ENCODE peak calls at places on chromosomes 6 and 20, in six cellular contexts. H is colonic mucosa, E is astrocyte, C is NT2/D1, U is mesendoderm, F is GM23248. R is an unnamed sample.

GRCh38 chr20:2005831-2006426 is 12.1 kb upstream of the PDYN start:
- DNase-seq in F (peak; percentile 74), C (peak; percentile 79), H (peak; percentile 74), U (peak; percentile 80), E (peak; percentile 16), R (peak; percentile 95)

GRCh38 chr20:51797357-51798025 is 4.8 kb downstream of the SALL4 start:
- DNase-seq in F (no peak), E (peak; percentile 11), H (no peak), C (no peak), U (peak; percentile 97), R (peak; percentile 64)

GRCh38 chr6:161273752-161274487 is at the start of gene AGPAT4:
- DNase-seq in E (peak; percentile 97), U (peak; percentile 99), H (peak; percentile 82), F (peak; percentile 98), C (peak; percentile 81), R (peak; percentile 90)

GRCh38 chr6:39029156-39030011 is 19.2 kb upstream of the GLP1R start:
- DNase-seq in H (peak; percentile 38), U (peak; percentile 72), E (no peak), F (peak; percentile 44), C (no peak), R (peak; percentile 94)

GRCh38 chr20:10492065-10492464 is 57.0 kb downstream of the SLX4IP start:
- DNase-seq in F (peak; percentile 51), E (peak; percentile 57), H (no peak), U (no peak), C (no peak), R (no peak)

GRCh38 chr6:44388876-44389275 is 1.4 kb downstream of the CDC5L start:
- DNase-seq in F (no peak), C (no peak), U (peak; percentile 13), H (no peak), E (no peak), R (no peak)

GRCh38 chr6:143613749-143614148 is 64.0 kb upstream of the PHACTR2 start:
- DNase-seq in E (no peak), F (no peak), H (no peak), C (no peak), U (no peak), R (no peak)

GRCh38 chr6:149150999-149151398 is 166.5 kb upstream of the TAB2 start:
- DNase-seq in E (no peak), F (peak; percentile 10), C (no peak), H (no peak), U (no peak), R (no peak)

GRCh38 chr6:20717743-20718142 is 183.5 kb downstream of the CDKAL1 start:
- DNase-seq in U (no peak), C (no peak), E (no peak), H (no peak), F (no peak), R (no peak)

GRCh38 chr20:24701027-24701426 is 231.6 kb downstream of the SYNDIG1 start:
- DNase-seq in E (no peak), H (no peak), U (no peak), C (no peak), F (no peak), R (peak; percentile 22)

GRCh38 chr6:160089534-160089897 is 32.1 kb upstream of the SLC22A1 start:
- DNase-seq in E (no peak), C (no peak), H (no peak), U (no peak), F (no peak), R (no peak)
- H3K9ac ChIP-seq in E (no peak overlapping the region), C (no peak overlapping the region), H (peak overlapping the region; percentile 27), U (no peak overlapping the region), F (peak overlapping the region; percentile 75), R (no peak overlapping the region)

DNA sequence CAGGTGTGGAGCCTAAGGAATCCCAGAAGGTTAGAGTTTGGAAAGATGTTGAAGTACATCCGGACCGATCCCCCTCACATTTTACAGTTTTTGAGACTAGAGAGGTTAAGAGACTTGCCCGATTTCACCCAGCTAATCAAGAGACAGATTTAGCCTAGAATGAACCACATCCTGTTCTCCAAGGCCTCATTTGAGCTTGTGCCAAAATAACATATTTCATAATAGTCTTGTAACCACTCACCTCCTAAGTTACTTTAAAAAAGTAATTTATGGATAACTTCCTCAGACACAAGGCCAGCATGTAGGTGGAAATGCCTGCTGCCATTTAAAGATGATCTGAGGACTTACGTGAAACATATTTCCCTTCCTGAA is 39.8 kb upstream of the ARHGAP18 start:
- DNase-seq in E (peak; percentile 81), U (no peak), C (no peak), H (no peak), F (peak; percentile 73), R (no peak)
- H3K9ac ChIP-seq in E (peak overlapping the region; percentile 46), U (no peak overlapping the region), C (no peak overlapping the region), H (no peak overlapping the region), F (peak overlapping the region; percentile 53), R (no peak overlapping the region)

GRCh38 chr6:41682966-41683459 is 44.7 kb downstream of the MDFI start:
- DNase-seq in F (peak; percentile 53), U (peak; percentile 22), H (no peak), E (no peak), C (no peak), R (no peak)

GRCh38 chr6:41682056-41682477 is 43.8 kb downstream of the MDFI start:
- DNase-seq in C (peak; percentile 80), F (peak; percentile 94), E (peak; percentile 75), U (peak; percentile 97), H (peak; percentile 91), R (peak; percentile 99)

GRCh38 chr6:41684311-41685182 is 46.3 kb downstream of the MDFI start:
- DNase-seq in F (no peak), H (no peak), U (no peak), E (no peak), C (no peak), R (peak; percentile 42)

GRCh38 chr6:41682497-41682961 is 44.3 kb downstream of the MDFI start:
- DNase-seq in H (no peak), E (no peak), F (no peak), U (no peak), C (no peak), R (peak; percentile 60)

DNA sequence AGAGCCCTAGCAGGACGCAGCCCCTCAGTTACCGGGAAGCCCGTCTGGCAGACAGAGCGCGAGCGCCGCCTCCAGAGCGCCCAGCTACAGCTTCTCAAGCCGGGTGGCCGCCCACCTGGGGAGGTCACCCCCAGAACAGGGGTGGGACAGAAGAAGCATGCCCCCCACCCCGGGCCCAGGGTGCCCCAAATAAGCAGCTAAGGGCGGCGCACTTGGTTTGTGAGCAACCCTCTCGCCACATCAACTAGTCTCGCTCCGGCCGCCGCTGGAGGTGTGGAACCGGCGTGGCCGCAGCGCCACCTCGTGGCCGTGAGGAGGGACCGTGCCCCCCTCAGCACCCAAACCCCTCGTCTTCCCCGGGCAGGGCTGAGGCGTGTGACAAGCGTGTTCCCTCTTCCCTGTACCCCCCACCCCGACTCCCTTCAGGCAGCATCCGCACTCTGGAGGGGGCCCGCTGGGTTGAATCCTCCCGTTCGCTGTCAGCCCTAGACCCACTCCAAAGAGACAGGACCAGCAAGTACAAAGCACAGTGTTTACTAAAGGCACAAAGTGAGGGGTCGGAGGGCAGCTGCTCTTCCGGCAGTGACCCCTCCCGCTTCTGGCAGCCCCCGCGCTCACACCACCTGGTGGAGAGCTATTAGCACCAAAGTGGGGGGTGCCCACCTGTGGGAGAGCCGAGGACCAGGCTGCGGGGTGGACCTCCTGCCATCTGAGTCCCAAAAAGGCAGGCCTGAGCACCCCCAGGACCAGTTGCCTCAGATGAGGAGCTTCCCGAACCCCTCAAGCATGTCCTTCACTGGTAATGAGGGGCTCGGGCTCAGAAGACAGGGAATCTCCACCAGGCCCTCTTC is 45.4 kb downstream of the MDFI start:
- DNase-seq in E (peak; percentile 32), C (peak; percentile 28), H (peak; percentile 78), F (peak; percentile 91), U (peak; percentile 76), R (peak; percentile 93)
- H3K9ac ChIP-seq in E (peak overlapping the region; percentile 50), C (peak overlapping the region; percentile 70), H (peak overlapping the region; percentile 52), F (peak overlapping the region; percentile 83), U (peak overlapping the region; percentile 74), R (no peak overlapping the region)

GRCh38 chr6:56690519-56691200 is 48.0 kb upstream of the DST start:
- DNase-seq in E (peak; percentile 86), H (no peak), U (peak; percentile 45), C (no peak), F (peak; percentile 89), R (no peak)
- H3K9ac ChIP-seq in E (peak overlapping the region; percentile 8), H (peak overlapping the region; percentile 2), U (no peak overlapping the region), C (no peak overlapping the region), F (peak overlapping the region; percentile 82), R (no peak overlapping the region)

DNA sequence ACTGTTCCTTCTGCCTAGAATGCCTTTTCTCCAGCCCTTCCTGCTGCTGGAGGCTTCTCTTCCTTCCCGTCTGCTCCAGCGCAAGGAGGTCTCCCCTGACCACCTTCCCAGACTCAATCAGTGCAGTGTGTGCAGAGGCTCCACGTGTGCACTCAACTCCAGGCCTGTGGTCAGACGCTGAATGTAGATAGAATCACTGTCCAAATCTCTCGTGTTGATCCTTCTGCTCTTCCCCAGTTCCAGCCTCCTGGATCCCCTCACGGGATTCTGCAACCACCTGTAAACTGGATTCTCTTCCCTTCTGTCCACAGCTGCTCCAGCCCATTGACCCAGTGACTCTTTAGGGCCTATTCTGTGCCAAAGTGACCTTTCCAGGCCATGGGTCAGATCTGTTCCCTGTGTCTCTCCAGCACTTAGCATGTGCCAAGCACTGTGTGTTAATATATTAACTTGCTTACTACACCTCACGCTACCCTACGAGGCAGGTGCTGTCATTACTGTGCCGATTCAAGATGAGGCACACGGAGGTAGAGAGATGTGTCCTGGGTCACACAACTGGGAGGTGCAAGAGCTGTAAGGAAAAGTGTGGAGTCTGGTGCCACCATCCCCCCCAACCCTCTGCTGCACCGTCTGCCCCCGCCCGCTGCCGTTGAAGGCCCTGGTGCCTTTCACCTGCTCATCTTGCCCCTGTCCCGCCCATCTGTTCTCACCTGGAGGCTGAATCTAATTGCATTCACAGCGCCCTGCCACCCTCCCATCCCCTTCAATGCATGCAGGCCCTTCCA is 112.2 kb downstream of the SULF2 start:
- DNase-seq in U (no peak), C (no peak), F (no peak), E (no peak), H (no peak), R (no peak)
- H3K9ac ChIP-seq in U (no peak overlapping the region), C (no peak overlapping the region), F (no peak overlapping the region), E (no peak overlapping the region), H (no peak overlapping the region), R (no peak overlapping the region)

GRCh38 chr6:168662301-168662936 is 221.4 kb downstream of the SMOC2 start:
- DNase-seq in C (no peak), H (no peak), U (no peak), E (no peak), F (no peak), R (no peak)
- H3K9ac ChIP-seq in C (no peak overlapping the region), H (no peak overlapping the region), U (no peak overlapping the region), E (no peak overlapping the region), F (no peak overlapping the region), R (no peak overlapping the region)

GRCh38 chr6:24359640-24360454 is 2.0 kb upstream of the DCDC2 start:
- DNase-seq in U (peak; percentile 93), C (peak; percentile 47), H (peak; percentile 87), E (peak; percentile 71), F (peak; percentile 86), R (peak; percentile 97)
- H3K9ac ChIP-seq in U (peak overlapping the region; percentile 56), C (peak overlapping the region; percentile 57), H (no peak overlapping the region), E (peak overlapping the region; percentile 77), F (peak overlapping the region; percentile 61), R (peak overlapping the region; percentile 75)

GRCh38 chr6:9761220-9761619 is 653.7 kb downstream of the TFAP2A start:
- DNase-seq in F (no peak), C (no peak), E (no peak), U (no peak), H (no peak), R (no peak)

GRCh38 chr6:9766240-9766915 is 648.5 kb downstream of the TFAP2A start:
- DNase-seq in U (peak; percentile 53), C (peak; percentile 27), H (no peak), E (peak; percentile 54), F (peak; percentile 75), R (no peak)
- H3K9ac ChIP-seq in U (no peak overlapping the region), C (no peak overlapping the region), H (no peak overlapping the region), E (peak overlapping the region; percentile 36), F (peak overlapping the region; percentile 10), R (no peak overlapping the region)